ENCODE peak calls at places on chromosomes 2 and 18, in eight cellular contexts. Q is NAMALWA; N is K562; O is ELR; W is CD8-positive, alpha-beta memory T cell; G is endothelial cell of umbilical vein; U is GM12892; S is RPMI7951. D is an unnamed sample.

GRCh38 chr18:58953627-58954026 is 89.0 kb downstream of the ZNF532 start:
- DNase-seq in Q (no peak), N (no peak), O (no peak), W (no peak), G (peak; percentile 69), U (no peak), S (peak; percentile 56), D (no peak)

GRCh38 chr2:21034972-21035279 is 8.9 kb downstream of the APOB start:
- DNase-seq in Q (no peak), N (no peak), O (no peak), W (no peak), G (no peak), U (no peak), S (no peak), D (no peak)

GRCh38 chr18:21369146-21369545 is 127.1 kb downstream of the GREB1L start:
- DNase-seq in Q (no peak), N (no peak), O (no peak), W (no peak), G (no peak), U (no peak), S (no peak), D (no peak)

GRCh38 chr2:63692002-63692606 is 103.3 kb downstream of the MDH1 start:
- DNase-seq in Q (peak; percentile 74), N (no peak), O (peak; percentile 68), W (peak; percentile 46), G (peak; percentile 78), U (no peak), S (peak; percentile 54), D (no peak)

GRCh38 chr18:59612461-59612860 is 84.8 kb downstream of the CCBE1 start:
- DNase-seq in Q (no peak), N (no peak), O (no peak), W (no peak), G (no peak), U (no peak), S (peak; percentile 22), D (no peak)

GRCh38 chr2:124149571-124149970 is 124.5 kb downstream of the CNTNAP5 start:
- DNase-seq in Q (no peak), N (no peak), O (no peak), W (no peak), G (no peak), U (no peak), S (no peak), D (no peak)

GRCh38 chr18:45370190-45371010 is 244.9 kb upstream of the SLC14A2 start:
- DNase-seq in Q (no peak), N (no peak), O (no peak), W (no peak), G (no peak), U (no peak), S (peak; percentile 39), D (no peak)

GRCh38 chr18:27144672-27145071 is 40.4 kb downstream of the CHST9 start:
- DNase-seq in Q (no peak), N (no peak), O (no peak), W (no peak), G (no peak), U (no peak), S (no peak), D (no peak)

GRCh38 chr2:23208339-23208738 is 176.6 kb upstream of the KLHL29 start:
- DNase-seq in Q (no peak), N (no peak), O (no peak), W (no peak), G (no peak), U (no peak), S (no peak), D (no peak)

GRCh38 chr18:53909668-53910067 is 314.8 kb downstream of the MBD2 start:
- DNase-seq in Q (peak; percentile 64), N (peak; percentile 26), O (peak; percentile 10), W (no peak), G (no peak), U (no peak), S (peak; percentile 28), D (no peak)

GRCh38 chr18:11320981-11321380 is 171.6 kb upstream of the PIEZO2 start:
- DNase-seq in Q (no peak), N (no peak), O (peak; percentile 95), W (no peak), G (no peak), U (no peak), S (peak; percentile 96), D (no peak)

GRCh38 chr2:113980946-113981345 is 91.1 kb downstream of the ACTR3 start:
- DNase-seq in Q (no peak), N (no peak), O (peak; percentile 44), W (no peak), G (peak; percentile 63), U (no peak), S (peak; percentile 90), D (no peak)

GRCh38 chr2:82234283-82234682 is 1929.7 kb upstream of the LRRTM1 start:
- DNase-seq in Q (peak; percentile 3), N (no peak), O (peak; percentile 32), W (no peak), G (no peak), U (no peak), S (no peak), D (no peak)

GRCh38 chr2:86499326-86499725 is 58.2 kb downstream of the KDM3A start:
- DNase-seq in Q (no peak), N (no peak), O (no peak), W (no peak), G (no peak), U (no peak), S (no peak), D (no peak)

GRCh38 chr2:127092951-127093516 is 13.9 kb downstream of the BIN1 start:
- DNase-seq in Q (no peak), N (no peak), O (peak; percentile 14), W (no peak), G (no peak), U (no peak), S (no peak), D (no peak)